ENCODE peak calls at places on chromosome 1, in six cellular contexts. T is A549, F is GM12878, G is HepG2, X is K562, Y is upper lobe of left lung. W is an unnamed sample.

GRCh38 chr1:1213153-1213918 is 617 bp downstream of the TNFRSF4 start:
- ATAC-seq in G (peak; percentile 43), Y (peak; percentile 1), F (peak; percentile 26), X (peak; percentile 45), T (no peak), W (peak; percentile 4)

GRCh38 chr1:167910530-167910929 is 3.4 kb downstream of the ADCY10 start:
- ATAC-seq in Y (no peak), G (peak; percentile 39), F (no peak), T (peak; percentile 42), X (no peak), W (no peak)

GRCh38 chr1:36728051-36728450 is 245.3 kb upstream of the CSF3R start:
- ATAC-seq in G (no peak), Y (no peak), F (no peak), T (no peak), X (no peak), W (no peak)

GRCh38 chr1:46508760-46509159 is 19.1 kb downstream of the DMBX1 start:
- ATAC-seq in X (peak; percentile 93), T (peak; percentile 77), G (no peak), Y (no peak), F (no peak), W (no peak)

GRCh38 chr1:85599076-85599491 is 18.5 kb downstream of the CCN1 start:
- ATAC-seq in T (peak; percentile 45), X (no peak), Y (no peak), F (no peak), G (peak; percentile 59), W (no peak)

GRCh38 chr1:45870500-45870899 is 67.1 kb downstream of the MAST2 start:
- ATAC-seq in T (no peak), X (no peak), G (no peak), F (no peak), Y (no peak), W (no peak)

GRCh38 chr1:8464987-8465386 is 147.1 kb downstream of the SLC45A1 start:
- ATAC-seq in G (no peak), T (peak; percentile 32), X (no peak), Y (no peak), F (no peak), W (peak; percentile 39)

GRCh38 chr1:5745776-5746610 is 246.2 kb downstream of the NPHP4 start:
- ATAC-seq in Y (peak; percentile 76), T (peak; percentile 97), F (peak; percentile 98), G (peak; percentile 91), X (peak; percentile 98), W (peak; percentile 65)

GRCh38 chr1:155318082-155318481 is 2.6 kb upstream of the RUSC1 start:
- ATAC-seq in Y (no peak), G (no peak), X (no peak), T (no peak), F (no peak), W (no peak)

GRCh38 chr1:173714759-173715537 is at the start of gene KLHL20:
- ATAC-seq in F (peak; percentile 98), T (peak; percentile 99), X (peak; percentile 97), G (peak; percentile 98), Y (peak; percentile 99), W (peak; percentile 96)

GRCh38 chr1:106924360-106924759 is 132.1 kb upstream of the PRMT6 start:
- ATAC-seq in F (no peak), G (no peak), Y (no peak), X (no peak), T (no peak), W (no peak)

GRCh38 chr1:67635055-67635809 is 49.8 kb upstream of the GADD45A start:
- ATAC-seq in X (no peak), T (no peak), G (no peak), F (no peak), Y (no peak), W (no peak)

GRCh38 chr1:200053639-200054038 is 26.1 kb downstream of the NR5A2 start:
- ATAC-seq in X (no peak), F (no peak), T (peak; percentile 51), Y (no peak), G (no peak), W (no peak)

GRCh38 chr1:78755986-78756385 is 106.4 kb downstream of the IFI44 start:
- ATAC-seq in Y (no peak), G (no peak), T (no peak), X (no peak), F (no peak), W (no peak)

GRCh38 chr1:1479547-1480483 is 8.2 kb downstream of the ATAD3B start:
- ATAC-seq in G (no peak), T (no peak), F (no peak), Y (no peak), X (no peak), W (no peak)

GRCh38 chr1:156572663-156573018 is 276 bp upstream of the IQGAP3 start:
- ATAC-seq in X (no peak), F (no peak), T (no peak), G (peak; percentile 33), Y (no peak), W (no peak)

GRCh38 chr1:156571261-156571958 is 955 bp downstream of the IQGAP3 start:
- ATAC-seq in X (peak; percentile 51), F (peak; percentile 7), T (peak; percentile 56), G (no peak), Y (peak; percentile 37), W (no peak)

GRCh38 chr1:156571959-156572662 is at the start of gene IQGAP3:
- ATAC-seq in F (peak; percentile 99), G (peak; percentile 100), X (peak; percentile 97), Y (peak; percentile 96), T (peak; percentile 98), W (peak; percentile 93)

GRCh38 chr1:156577512-156577911 is 2.0 kb upstream of the TTC24 start:
- ATAC-seq in X (no peak), Y (no peak), F (no peak), T (no peak), G (no peak), W (no peak)

GRCh38 chr1:156574039-156574633 is 1.8 kb upstream of the IQGAP3 start:
- ATAC-seq in Y (no peak), G (no peak), F (no peak), X (no peak), T (no peak), W (no peak)
- TF ChIP-seq EP300 in Y (no peak), G (no peak), F (no peak), X (no peak), T (no peak), W (no peak)

GRCh38 chr1:182357177-182357576 is 34.4 kb downstream of the GLUL start:
- ATAC-seq in X (no peak), F (no peak), T (no peak), Y (no peak), G (no peak), W (no peak)

GRCh38 chr1:182355718-182356098 is 35.9 kb downstream of the GLUL start:
- ATAC-seq in G (no peak), X (no peak), F (no peak), T (no peak), Y (no peak), W (no peak)

GRCh38 chr1:182359645-182360044 is 31.9 kb downstream of the GLUL start:
- ATAC-seq in X (peak; percentile 75), T (no peak), G (no peak), Y (no peak), F (no peak), W (no peak)

GRCh38 chr1:182357913-182358312 is 33.7 kb downstream of the GLUL start:
- ATAC-seq in Y (no peak), F (no peak), X (no peak), G (no peak), T (no peak), W (no peak)
- TF ChIP-seq POLR2A in Y (no peak), F (no peak), X (no peak), G (no peak), T (no peak), W (no peak)

GRCh38 chr1:207461649-207462048 is 7.5 kb downstream of the CR2 start:
- ATAC-seq in T (no peak), G (no peak), X (no peak), F (no peak), Y (no peak), W (no peak)
- H3K4me1 ChIP-seq in T (no peaks in the 10 kb centered on the region), G (no peaks in the 10 kb centered on the region), X (peaks cover 27% of the 10 kb centered on the region), F (peaks cover 5% of the 10 kb centered on the region), Y (no peaks in the 10 kb centered on the region), W (no peaks in the 10 kb centered on the region)

DNA sequence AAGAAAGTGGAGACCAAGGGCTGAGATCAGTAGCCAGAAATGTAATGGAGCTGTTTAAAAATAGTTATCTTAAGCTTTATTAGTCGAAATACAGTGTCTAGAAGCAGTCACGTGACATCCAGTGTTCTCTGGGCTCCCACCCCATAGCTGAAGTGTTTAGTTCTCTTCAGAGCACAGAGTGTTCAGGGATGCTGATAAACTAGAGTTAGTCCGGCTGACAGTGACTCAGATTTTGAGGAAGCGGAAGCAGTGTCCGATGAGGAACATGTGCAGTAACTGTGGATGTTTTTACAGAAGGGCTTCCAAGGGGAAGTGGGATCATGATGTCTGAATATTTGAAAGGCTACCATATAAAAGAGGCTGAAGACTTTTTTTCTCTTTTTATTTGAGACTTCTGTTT is 124.0 kb downstream of the GALNT2 start:
- ATAC-seq in X (peak; percentile 91), T (no peak), Y (peak; percentile 93), G (no peak), F (no peak), W (peak; percentile 95)
- TF ChIP-seq EP300 in X (no peak), T (no peak), Y (no peak), G (no peak), F (no peak), W (no peak)

GRCh38 chr1:183989604-183990003 is 47.9 kb downstream of the COLGALT2 start:
- ATAC-seq in F (no peak), X (no peak), G (no peak), Y (no peak), T (no peak), W (no peak)
- TF ChIP-seq POLR2A in F (no peak), X (no peak), G (no peak), Y (no peak), T (no peak), W (no peak)

GRCh38 chr1:25806418-25806817 is 6.4 kb downstream of the SELENON start:
- ATAC-seq in T (no peak), Y (peak; percentile 51), X (no peak), G (no peak), F (no peak), W (peak; percentile 20)
- H3K4me1 ChIP-seq in T (peaks cover 5% of the 10 kb centered on the region), Y (peaks cover 53% of the 10 kb centered on the region), X (peaks cover 8% of the 10 kb centered on the region), G (no peaks in the 10 kb centered on the region), F (peaks cover 40% of the 10 kb centered on the region), W (peaks cover 31% of the 10 kb centered on the region)

GRCh38 chr1:43549921-43550597 is 19.4 kb downstream of the PTPRF start:
- ATAC-seq in Y (peak; percentile 61), F (peak; percentile 75), X (peak; percentile 89), G (no peak), T (no peak), W (peak; percentile 56)
- TF ChIP-seq EP300 in Y (no peak), F (no peak), X (no peak), G (no peak), T (no peak), W (no peak)

GRCh38 chr1:15847100-15847892 is at the start of gene SPEN:
- ATAC-seq in G (peak; percentile 84), F (peak; percentile 80), Y (peak; percentile 97), X (peak; percentile 87), T (peak; percentile 87), W (peak; percentile 94)
- TF ChIP-seq POLR2A in G (peak; percentile 79), F (peak; percentile 83), Y (peak; percentile 77), X (peak; percentile 94), T (peak; percentile 70), W (peak; percentile 87)

W was measured in gastroesophageal sphincter.